ENCODE peak calls at places on chromosome 1, in four cellular contexts. K is PC-9, N is PC-3, J is neural progenitor cell. C is an unnamed sample.

GRCh38 chr1:82994866-82995370 is 1004.0 kb downstream of the TTLL7 start:
- DNase-seq in J (no peak), K (no peak), N (no peak), C (no peak)

GRCh38 chr1:49971088-49971487 is 52.7 kb downstream of the AGBL4 start:
- DNase-seq in J (no peak), N (peak), K (no peak), C (no peak)

GRCh38 chr1:168700565-168701331 is 28.3 kb downstream of the DPT start:
- DNase-seq in J (no peak), K (no peak), N (no peak), C (no peak)

GRCh38 chr1:32870615-32871363 is at the start of gene FNDC5:
- DNase-seq in N (no peak), K (no peak), J (peak), C (peak)

GRCh38 chr1:230175839-230176238 is 108.8 kb downstream of the GALNT2 start:
- DNase-seq in K (no peak), N (no peak), J (no peak), C (no peak)

GRCh38 chr1:66583021-66583420 is 49.1 kb downstream of the SGIP1 start:
- DNase-seq in N (no peak), J (no peak), K (no peak), C (no peak)

GRCh38 chr1:147167361-147167760 is 4.9 kb downstream of the PRKAB2 start:
- DNase-seq in J (no peak), K (peak), N (peak), C (peak)

GRCh38 chr1:40389871-40390560 is 16.5 kb downstream of the SMAP2 start:
- DNase-seq in K (no peak), J (no peak), N (peak), C (peak)

GRCh38 chr1:110857964-110858948 is 14.7 kb upstream of the CD53 start:
- DNase-seq in N (peak), K (no peak), J (no peak), C (no peak)

GRCh38 chr1:154751690-154752089 is 118.4 kb downstream of the KCNN3 start:
- DNase-seq in J (no peak), N (no peak), K (no peak), C (peak)

GRCh38 chr1:193111641-193112090 is 6.5 kb upstream of the GLRX2 start:
- DNase-seq in N (peak), J (peak), K (peak), C (peak)

GRCh38 chr1:173426057-173426456 is 51.1 kb upstream of the PRDX6 start:
- DNase-seq in K (peak), N (peak), J (no peak), C (no peak)

GRCh38 chr1:232543194-232543593 is 86.7 kb downstream of the SIPA1L2 start:
- DNase-seq in K (no peak), J (no peak), N (no peak), C (no peak)

GRCh38 chr1:157496121-157496526 is 56.2 kb downstream of the FCRL5 start:
- DNase-seq in N (peak), K (no peak), J (peak), C (peak)

GRCh38 chr1:159185121-159185520 is 13.7 kb downstream of the CADM3 start:
- DNase-seq in K (no peak), N (peak), J (no peak), C (no peak)

GRCh38 chr1:30405631-30406212 is 317.7 kb downstream of the MATN1 start:
- DNase-seq in N (no peak), J (no peak), K (no peak), C (no peak)

GRCh38 chr1:5943373-5944068 is 48.7 kb downstream of the NPHP4 start:
- DNase-seq in J (no peak), K (no peak), N (no peak), C (no peak)

GRCh38 chr1:3816331-3817137 is 20.2 kb upstream of the LRRC47 start:
- DNase-seq in K (no peak), N (no peak), J (no peak), C (no peak)

GRCh38 chr1:43932786-43933385 is 715 bp upstream of the ARTN start:
- DNase-seq in J (no peak), K (peak), N (peak), C (no peak)

GRCh38 chr1:43934986-43935324 is 1.4 kb downstream of the ARTN start:
- DNase-seq in K (no peak), N (no peak), J (no peak), C (no peak)

GRCh38 chr1:43931711-43932660 is 1.6 kb upstream of the ARTN start:
- DNase-seq in N (no peak), K (no peak), J (no peak), C (no peak)

GRCh38 chr1:43934279-43934985 is 831 bp downstream of the ARTN start:
- DNase-seq in J (peak), K (peak), N (peak), C (peak)

DNA sequence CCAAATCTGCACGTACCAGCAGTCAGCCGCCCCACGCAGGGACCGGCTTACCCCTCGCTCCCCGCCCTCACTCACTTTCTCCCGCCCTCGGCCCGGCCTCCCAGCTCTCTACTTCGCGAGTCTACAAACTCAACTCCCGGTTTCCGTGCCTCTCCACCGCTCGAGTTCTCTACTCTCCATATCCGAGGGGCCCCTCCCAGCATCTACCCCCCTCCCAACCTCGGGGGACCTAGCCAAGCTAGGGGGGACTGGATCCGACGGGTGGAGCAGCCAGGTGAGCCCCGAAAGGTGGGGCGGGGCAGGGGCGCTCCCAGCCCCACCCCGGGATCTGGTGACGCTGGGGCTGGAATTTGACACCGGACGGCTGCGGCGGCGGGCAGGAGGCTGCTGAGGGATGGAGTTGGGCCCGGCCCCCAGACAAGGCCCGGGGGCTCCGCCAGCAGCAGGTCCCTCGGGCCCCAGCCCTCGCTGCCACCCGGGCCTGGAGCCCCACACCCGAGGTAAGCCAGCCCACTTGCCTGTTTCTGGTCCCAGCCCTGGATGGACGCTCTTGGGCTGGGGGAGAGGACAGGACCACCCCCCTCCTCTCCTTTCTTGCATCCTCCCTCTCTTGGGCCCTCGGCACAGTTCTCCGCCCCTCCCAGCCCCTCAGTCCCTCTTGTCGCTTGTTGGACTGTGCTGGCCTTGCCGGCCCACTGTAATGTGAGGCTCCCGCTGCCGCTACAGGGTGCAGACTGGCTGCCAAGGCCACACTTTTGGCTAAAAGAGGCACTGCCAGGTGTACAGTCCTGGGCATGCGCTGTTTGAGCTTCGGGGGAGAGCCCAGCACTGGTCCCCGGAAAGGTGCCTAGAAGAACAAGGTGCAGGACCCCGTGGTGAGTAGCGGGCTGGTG is at the start of gene ARTN:
- DNase-seq in J (peak), K (peak), N (peak), C (peak)
- TF ChIP-seq EZH2 in J (no peak), K (no peak), N (no peak), C (no peak)

DNA sequence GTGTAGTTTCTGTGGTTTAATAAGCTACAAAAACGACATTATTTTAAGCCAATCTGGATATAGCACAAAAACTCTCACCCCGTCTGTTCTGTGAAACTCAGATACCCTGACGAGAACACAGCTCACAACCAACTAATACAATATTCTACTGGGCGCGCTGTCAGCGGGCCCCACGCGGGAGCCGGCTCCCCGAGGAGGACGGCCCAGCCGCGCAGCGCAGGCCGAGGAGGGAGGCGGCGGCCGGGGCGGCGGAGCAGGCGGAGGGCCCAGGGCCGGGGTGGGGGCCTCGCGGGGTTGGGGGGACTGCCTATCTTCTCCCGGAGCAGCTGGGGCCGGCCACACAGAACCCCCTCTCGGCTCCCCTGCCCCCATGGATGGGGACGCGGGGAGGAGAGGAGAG is 87.2 kb upstream of the POU3F1 start:
- DNase-seq in J (no peak), K (no peak), N (no peak), C (no peak)
- TF ChIP-seq EZH2 in J (no peak), K (no peak), N (no peak), C (no peak)

DNA sequence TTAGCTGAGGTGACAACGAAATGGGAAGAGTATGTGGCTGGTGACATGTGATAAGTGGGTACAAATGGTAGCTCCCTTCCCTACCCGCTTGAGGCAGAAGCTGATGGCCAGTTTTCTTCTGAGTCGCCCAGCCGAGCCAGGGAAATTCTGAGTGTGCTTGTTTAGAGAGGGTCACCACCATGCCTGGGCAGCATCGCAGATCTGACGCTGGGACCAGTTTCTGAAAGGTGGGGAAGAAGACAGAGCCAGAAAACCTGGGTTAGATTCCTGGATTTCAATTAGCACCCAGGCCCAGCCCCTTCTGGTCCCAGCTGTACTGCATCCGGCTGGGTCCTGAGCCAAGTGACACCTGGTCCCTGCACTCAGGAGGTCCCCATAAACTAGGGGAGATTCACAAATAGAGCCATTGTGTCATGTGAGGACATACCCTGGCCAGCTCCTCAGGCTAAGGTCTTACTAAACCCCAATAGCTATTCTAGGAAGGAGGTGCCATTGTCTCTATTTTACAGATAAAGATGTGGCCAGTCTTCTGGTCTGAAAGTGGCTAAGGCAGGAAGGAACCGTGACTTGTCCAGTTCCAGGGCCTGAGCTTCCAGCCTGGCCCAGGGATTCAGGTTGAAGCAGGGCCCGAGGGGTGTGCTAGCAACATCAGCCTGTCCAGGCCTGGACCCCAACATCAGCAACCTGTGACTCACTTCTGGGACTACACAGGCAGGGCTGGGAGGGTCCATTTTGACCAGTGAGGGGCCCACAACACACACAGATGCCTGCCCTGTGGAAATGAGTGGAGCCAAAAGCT is 1.7 kb upstream of the TMEM61 start:
- DNase-seq in N (no peak), J (no peak), K (no peak), C (no peak)
- TF ChIP-seq EZH2 in N (no peak), J (no peak), K (no peak), C (no peak)

DNA sequence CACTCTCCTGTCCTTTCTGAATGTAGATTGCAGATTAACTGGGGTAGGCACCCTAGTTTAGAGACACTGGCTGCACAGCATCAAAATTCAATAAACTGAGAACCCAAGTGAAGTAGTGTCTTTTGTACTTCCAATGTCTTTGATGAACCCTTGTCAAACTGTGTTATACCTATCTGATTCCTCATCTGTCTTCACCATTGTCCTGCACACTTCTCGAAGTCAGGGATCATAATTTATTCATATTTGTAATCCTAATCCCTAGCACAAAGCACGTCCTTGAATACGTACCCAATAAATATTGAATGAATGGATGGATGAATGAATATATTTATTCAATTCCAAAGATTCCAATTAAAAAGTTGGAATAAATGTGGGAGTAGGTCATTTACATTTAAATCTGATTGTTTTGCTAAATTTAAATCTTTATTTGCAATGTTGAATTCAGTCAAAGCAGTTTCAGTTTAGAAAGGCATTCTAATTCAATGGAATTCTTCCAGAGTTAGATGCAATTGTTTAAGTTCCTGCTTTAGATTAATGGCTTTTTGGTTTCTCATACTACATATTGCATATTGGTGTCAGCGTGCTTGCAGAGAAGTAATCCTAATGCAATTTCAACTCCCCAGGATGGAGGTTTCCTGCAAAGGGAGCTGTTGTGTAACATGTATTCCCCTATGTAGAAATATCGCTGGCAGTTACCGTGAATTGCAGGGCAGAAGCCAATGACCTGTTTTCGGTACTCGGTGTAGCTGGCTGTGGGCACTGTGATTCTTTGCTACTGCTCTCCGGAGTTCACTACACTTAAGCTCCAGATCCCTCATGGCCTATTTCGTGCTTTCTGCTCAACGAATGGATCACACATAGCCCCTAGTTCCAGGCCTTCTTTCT is 256.4 kb upstream of the PTBP2 start:
- DNase-seq in K (peak), J (no peak), N (no peak), C (no peak)
- TF ChIP-seq EZH2 in K (no peak), J (no peak), N (no peak), C (no peak)

DNA sequence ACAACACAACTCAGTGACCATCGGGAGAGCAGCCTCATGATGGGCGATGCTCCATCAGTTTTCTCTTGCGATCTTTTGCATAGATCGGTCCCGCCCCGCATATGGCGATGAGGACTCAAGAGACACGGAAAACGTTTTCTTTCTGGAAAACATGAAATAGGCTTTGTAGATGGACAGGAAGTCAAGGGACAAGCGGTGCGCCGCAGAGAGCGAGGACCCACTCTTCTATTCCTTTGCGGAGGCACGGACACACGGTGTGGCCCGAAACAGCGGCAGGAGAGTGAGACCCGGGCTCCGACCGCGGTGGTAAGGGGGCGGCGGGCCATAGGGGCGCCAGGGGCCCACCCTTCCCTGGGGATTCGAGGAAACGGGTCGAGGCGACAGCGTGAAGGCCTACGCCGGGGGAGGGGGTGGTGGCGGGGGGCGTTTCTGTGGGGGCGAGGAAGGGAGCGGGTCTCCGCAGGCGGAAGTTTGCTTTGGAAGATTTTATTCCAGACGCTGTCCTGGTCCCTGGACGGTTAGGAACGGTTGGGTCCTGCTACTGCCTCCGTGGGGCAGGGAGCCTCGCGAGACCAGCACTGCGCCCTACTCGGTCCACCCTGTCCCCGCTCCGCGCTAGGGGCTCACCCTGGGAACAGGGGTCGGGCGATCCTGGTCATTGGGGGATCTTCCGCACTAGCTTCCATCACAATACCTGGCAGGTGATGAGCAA is 796 bp upstream of the TDRKH start:
- DNase-seq in N (peak), J (peak), K (no peak), C (peak)
- TF ChIP-seq EZH2 in N (no peak), J (no peak), K (no peak), C (no peak)